ENCODE peak calls at places on chromosomes 13 and 19, in six cellular contexts. H, A, G, M, V and T are unnamed samples.

GRCh38 chr19:19602136-19602712 is 16.3 kb downstream of the PBX4 start:
- DNase-seq in H (no peak), A (no peak), G (no peak), M (no peak), V (peak), T (peak)

GRCh38 chr13:107376393-107377085 is 808.6 kb upstream of the ARGLU1 start:
- DNase-seq in H (peak), A (no peak), G (no peak), M (no peak), V (no peak), T (no peak)

GRCh38 chr19:3243851-3244700 is 19.6 kb downstream of the CELF5 start:
- DNase-seq in H (peak), A (peak), G (no peak), M (no peak), V (peak), T (peak)

GRCh38 chr13:80196756-80197155 is 144.2 kb downstream of the SPRY2 start:
- DNase-seq in H (peak), A (peak), G (no peak), M (no peak), V (peak), T (peak)

GRCh38 chr13:104011505-104012270 is 945.5 kb upstream of the SLC10A2 start:
- DNase-seq in H (no peak), A (no peak), G (no peak), M (no peak), V (no peak), T (no peak)

GRCh38 chr19:45253396-45254027 is 2.4 kb downstream of the MARK4 start:
- DNase-seq in H (peak), A (peak), G (no peak), M (no peak), V (peak), T (peak)

GRCh38 chr19:41657157-41657556 is 30.3 kb upstream of the CEACAM4 start:
- DNase-seq in H (no peak), A (no peak), G (no peak), M (no peak), V (no peak), T (no peak)

GRCh38 chr13:43991773-43992201 is 112.1 kb downstream of the LACC1 start:
- DNase-seq in H (no peak), A (no peak), G (no peak), M (no peak), V (no peak), T (peak)

GRCh38 chr19:1650627-1651009 is 1.8 kb downstream of the TCF3 start:
- DNase-seq in H (peak), A (peak), G (no peak), M (no peak), V (no peak), T (no peak)

GRCh38 chr19:41415154-41415571 is 12.0 kb downstream of the B3GNT8 start:
- DNase-seq in H (no peak), A (no peak), G (no peak), M (peak), V (no peak), T (no peak)

GRCh38 chr13:41458939-41459753 is 1.8 kb downstream of the RGCC start:
- DNase-seq in H (peak), A (peak), G (no peak), M (peak), V (peak), T (peak)

GRCh38 chr19:3055741-3056453 is 6.4 kb downstream of the TLE5 start:
- DNase-seq in H (no peak), A (no peak), G (no peak), M (peak), V (peak), T (peak)

GRCh38 chr13:22964245-22964966 is 216.4 kb upstream of the SGCG start:
- DNase-seq in H (no peak), A (no peak), G (no peak), M (no peak), V (no peak), T (no peak)

GRCh38 chr13:27442797-27443196 is 7.6 kb downstream of the MTIF3 start:
- DNase-seq in H (no peak), A (no peak), G (no peak), M (no peak), V (no peak), T (no peak)

GRCh38 chr13:57045816-57046691 is 94.7 kb upstream of the PRR20A start:
- DNase-seq in H (no peak), A (peak), G (no peak), M (no peak), V (no peak), T (no peak)

GRCh38 chr19:29884466-29884865 is 57.6 kb upstream of the URI1 start:
- DNase-seq in H (no peak), A (no peak), G (no peak), M (no peak), V (no peak), T (no peak)

GRCh38 chr13:27338816-27339215 is 68.2 kb downstream of the RASL11A start:
- DNase-seq in H (no peak), A (no peak), G (no peak), M (no peak), V (no peak), T (no peak)

GRCh38 chr13:85651440-85651839 is 147.8 kb downstream of the SLITRK6 start:
- DNase-seq in H (peak), A (no peak), G (no peak), M (no peak), V (peak), T (peak)

GRCh38 chr13:91185294-91185863 is 162.1 kb upstream of the MIR17HG start:
- DNase-seq in H (peak), A (peak), G (no peak), M (no peak), V (peak), T (peak)
- TF ChIP-seq CTCF in H (no peak), A (peak), G (no peak), M (no peak), V (peak), T (peak)

DNA sequence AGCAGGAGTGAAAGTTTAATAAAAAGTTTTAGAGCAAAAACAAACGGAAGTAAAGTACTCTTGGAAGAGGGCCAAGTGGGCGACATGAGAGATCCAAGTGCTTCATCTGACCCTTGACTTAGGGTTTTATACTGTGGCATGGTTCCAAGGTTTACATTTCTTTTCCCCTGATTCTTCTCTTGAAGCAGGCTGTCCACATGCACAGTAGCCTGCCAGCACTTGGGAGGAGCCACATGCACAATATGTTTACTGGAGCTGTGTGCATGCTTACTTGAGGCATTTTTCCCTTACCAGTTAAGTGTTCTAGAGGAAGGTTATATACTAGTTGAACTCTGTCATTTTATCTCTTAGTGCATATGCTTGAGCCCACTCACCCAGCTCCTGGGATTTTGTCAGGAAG is 295.6 kb downstream of the TBC1D4 start:
- DNase-seq in H (no peak), A (peak), G (no peak), M (no peak), V (no peak), T (no peak)
- H3K4me3 ChIP-seq in H (no peak), A (no peak), G (no peak), M (no peak), V (no peak), T (no peak)

DNA sequence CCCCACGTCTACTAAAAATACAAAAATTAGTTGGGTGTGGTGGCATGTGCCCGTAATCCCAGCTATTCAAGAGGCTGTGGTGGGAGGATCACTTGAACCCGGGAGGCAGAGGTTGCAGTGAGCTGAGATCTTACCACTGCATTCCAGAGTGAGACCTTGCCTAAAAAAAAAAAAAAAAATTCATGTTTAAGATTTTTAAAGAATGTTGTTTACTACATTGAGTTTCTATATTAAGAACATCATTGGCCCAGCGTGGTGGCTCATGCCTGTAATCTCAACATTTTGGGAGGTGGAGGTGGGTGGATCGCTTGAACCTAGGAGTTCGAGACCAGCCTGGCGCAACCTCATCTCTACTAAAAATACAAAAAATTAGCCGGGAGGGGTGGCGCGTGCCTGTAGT is 31.9 kb upstream of the FLT1 start:
- DNase-seq in H (no peak), A (no peak), G (no peak), M (no peak), V (no peak), T (no peak)
- TF ChIP-seq CTCF in H (no peak), A (no peak), G (no peak), M (no peak), V (no peak), T (no peak)

GRCh38 chr19:7921302-7921954 is 1.3 kb downstream of the SNAPC2 start:
- DNase-seq in H (no peak), A (no peak), G (no peak), M (no peak), V (no peak), T (no peak)

GRCh38 chr19:7922841-7923205 is 2.7 kb downstream of the SNAPC2 start:
- DNase-seq in H (no peak), A (no peak), G (no peak), M (no peak), V (no peak), T (no peak)

GRCh38 chr19:7923295-7924191 is 2.4 kb downstream of the CTXN1 start:
- DNase-seq in H (no peak), A (no peak), G (no peak), M (no peak), V (no peak), T (no peak)

GRCh38 chr19:7920520-7921301 is 573 bp downstream of the SNAPC2 start:
- DNase-seq in H (peak), A (peak), G (peak), M (peak), V (peak), T (peak)

DNA sequence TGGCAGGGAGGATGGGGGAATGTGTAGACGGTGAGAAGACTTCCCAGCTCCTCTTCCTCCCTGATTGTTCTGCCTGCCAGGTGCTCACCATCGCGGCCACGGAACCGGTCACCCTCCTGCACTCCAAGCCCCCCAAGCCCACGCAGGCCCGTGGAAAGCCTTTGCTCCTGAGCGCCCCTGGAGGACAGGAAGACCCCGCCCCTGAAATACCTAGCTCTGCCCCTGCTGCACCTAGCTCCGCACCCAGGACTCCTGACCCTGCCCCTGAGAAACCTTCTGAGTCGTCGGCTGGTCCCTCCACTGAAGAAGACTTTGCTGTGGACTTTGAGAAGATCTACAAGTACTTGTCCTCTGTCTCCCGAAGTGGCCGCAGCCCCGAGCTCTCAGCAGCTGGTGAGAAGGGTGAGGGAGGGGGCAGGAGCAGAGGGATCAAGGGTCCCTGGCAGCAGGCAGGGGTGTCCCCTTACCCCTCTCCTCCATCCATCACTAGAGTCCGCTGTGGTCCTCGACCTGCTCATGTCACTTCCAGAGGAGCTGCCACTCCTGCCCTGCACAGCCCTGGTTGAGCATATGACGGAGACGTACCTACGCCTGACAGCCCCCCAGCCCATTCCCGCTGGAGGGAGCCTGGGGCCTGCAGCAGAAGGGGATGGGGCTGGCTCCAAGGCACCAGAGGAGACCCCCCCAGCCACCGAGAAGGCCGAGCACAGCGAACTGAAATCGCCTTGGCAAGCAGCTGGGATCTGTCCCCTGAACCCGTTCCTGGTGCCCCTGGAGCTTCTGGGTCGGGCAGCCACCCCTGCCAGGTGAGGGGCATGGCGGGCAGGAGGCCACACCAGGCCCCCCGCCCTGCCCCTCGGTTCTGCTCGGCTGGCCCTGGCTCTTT is 2.1 kb downstream of the SNAPC2 start:
- DNase-seq in H (no peak), A (no peak), G (no peak), M (no peak), V (no peak), T (no peak)
- H3K4me3 ChIP-seq in H (no peak), A (peak), G (peak), M (no peak), V (no peak), T (no peak)

GRCh38 chr13:30895773-30896172 is 10.3 kb upstream of the MEDAG start:
- DNase-seq in H (peak), A (peak), G (peak), M (no peak), V (peak), T (peak)
- TF ChIP-seq CTCF in H (no peak), A (no peak), G (no peak), M (no peak), V (no peak), T (no peak)

GRCh38 chr19:49864890-49865289 is 2.5 kb downstream of the PNKP start:
- DNase-seq in H (no peak), A (no peak), G (no peak), M (no peak), V (no peak), T (no peak)

GRCh38 chr19:49869484-49870308 is 2.3 kb upstream of the PNKP start:
- DNase-seq in H (peak), A (peak), G (peak), M (peak), V (peak), T (peak)

GRCh38 chr19:49863935-49864320 is 3.4 kb downstream of the PNKP start:
- DNase-seq in H (no peak), A (no peak), G (no peak), M (no peak), V (no peak), T (no peak)

GRCh38 chr19:49869009-49869483 is 1.7 kb upstream of the PNKP start:
- DNase-seq in H (no peak), A (no peak), G (no peak), M (no peak), V (no peak), T (no peak)

DNA sequence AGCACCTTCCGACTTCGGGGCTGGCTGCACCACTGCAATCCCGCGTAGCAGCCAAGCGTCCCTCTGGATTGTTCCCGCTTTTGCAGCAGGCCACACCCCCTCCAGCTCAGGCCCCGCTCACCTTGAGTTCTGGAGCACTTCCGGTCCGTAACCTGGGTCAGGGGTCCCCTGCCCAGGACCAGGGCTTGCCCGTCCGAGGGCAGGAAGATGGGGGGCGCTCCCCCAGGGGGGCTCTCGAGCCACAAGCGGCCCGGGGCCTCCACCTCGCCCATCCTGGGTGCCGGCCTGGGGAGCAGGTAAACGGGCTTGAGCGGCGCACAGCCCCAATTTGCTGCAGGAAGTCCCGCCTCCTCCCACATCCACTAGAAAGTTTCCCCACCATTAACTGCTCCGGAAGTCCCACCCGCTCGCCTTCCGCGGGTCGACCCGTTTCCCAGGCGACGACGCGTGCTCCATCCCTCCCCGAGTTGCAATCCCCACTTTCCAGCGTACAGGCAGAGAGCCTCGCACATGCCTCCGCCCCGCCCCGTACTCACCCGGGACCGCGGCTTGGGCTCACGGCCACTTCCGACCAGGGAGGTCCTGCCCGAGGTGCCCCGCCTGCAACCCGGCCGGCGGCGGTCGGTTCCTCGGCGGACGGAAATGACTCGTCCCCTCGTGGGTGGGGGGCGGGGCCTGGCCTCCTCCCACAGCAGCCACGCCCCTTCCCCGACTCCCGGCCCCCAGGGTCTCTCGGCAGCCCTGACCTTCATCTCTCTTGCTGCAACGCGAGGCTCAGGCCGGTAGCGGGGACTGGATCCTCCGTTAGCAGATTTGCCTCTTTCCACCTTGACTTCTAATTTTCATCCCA is at the start of gene PNKP:
- DNase-seq in H (peak), A (peak), G (peak), M (peak), V (peak), T (peak)
- H3K4me3 ChIP-seq in H (peak), A (peak), G (peak), M (peak), V (peak), T (peak)

DNA sequence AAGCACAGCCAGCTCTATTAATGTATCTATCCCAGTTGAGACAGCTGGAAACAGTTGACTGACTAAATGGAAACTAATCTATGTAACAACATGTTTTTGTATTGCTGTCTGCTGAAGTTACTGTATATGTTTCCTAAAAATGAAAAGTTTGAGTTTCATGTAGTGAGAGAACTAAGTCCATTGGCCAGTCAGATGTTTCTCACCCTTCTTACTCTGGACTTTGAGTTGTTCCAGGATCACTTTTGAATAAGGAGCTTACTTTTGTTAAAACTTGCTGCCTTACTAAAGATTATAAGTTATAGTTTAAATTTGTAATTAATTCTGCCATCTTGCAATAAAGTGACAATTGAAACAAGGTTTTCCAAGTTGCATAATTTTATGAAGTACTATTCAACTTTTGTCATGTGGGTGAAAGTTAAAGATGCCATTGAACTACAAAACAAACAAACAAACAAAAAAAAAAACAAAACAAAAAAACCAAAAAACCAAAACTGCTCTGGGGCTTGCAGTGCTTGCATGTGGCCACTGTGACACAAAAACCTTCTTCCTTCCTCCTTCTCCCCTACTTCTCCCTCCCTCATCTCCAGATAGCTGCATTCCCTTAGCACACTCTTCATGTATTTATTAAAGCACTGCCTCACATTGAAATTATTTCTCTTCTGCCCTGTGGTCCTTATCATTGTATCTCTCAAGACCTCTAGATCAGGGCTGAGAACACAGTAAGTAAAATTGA is 15.3 kb downstream of the WDFY2 start:
- DNase-seq in H (no peak), A (no peak), G (no peak), M (no peak), V (no peak), T (no peak)
- TF ChIP-seq CTCF in H (no peak), A (no peak), G (peak), M (no peak), V (no peak), T (peak)